ENCODE peak calls at places on chromosomes 5 and 9, in five cellular contexts. E is A549; C is effector memory CD4-positive, alpha-beta T cell; K is MM.1S; N is pancreas. I is an unnamed sample.

GRCh38 chr9:119216891-119217290 is 152.3 kb downstream of the BRINP1 start:
- DNase-seq in N (no peak), K (no peak), C (no peak), E (no peak), I (no peak)

GRCh38 chr9:92278117-92278516 is 15.4 kb downstream of the IARS1 start:
- DNase-seq in K (no peak), N (no peak), E (no peak), C (no peak), I (no peak)

GRCh38 chr5:140202078-140202477 is 27.1 kb downstream of the CYSTM1 start:
- DNase-seq in E (no peak), N (no peak), K (no peak), C (no peak), I (no peak)

GRCh38 chr5:102910240-102911226 is 155.4 kb downstream of the PAM start:
- DNase-seq in N (no peak), K (no peak), C (no peak), E (peak), I (no peak)

GRCh38 chr9:128555180-128555721 is 2.9 kb downstream of the SPTAN1 start:
- DNase-seq in K (no peak), E (peak), N (peak), C (no peak), I (no peak)

GRCh38 chr9:88583901-88584596 is 49.1 kb downstream of the NXNL2 start:
- DNase-seq in K (no peak), C (no peak), N (no peak), E (no peak), I (no peak)

GRCh38 chr5:169945831-169946261 is 34.4 kb downstream of the INSYN2B start:
- DNase-seq in K (no peak), N (no peak), E (no peak), C (no peak), I (no peak)

GRCh38 chr9:113219972-113220371 is 1.1 kb downstream of the FKBP15 start:
- DNase-seq in E (no peak), K (peak), N (no peak), C (no peak), I (peak)

GRCh38 chr5:126514159-126515141 is 80.6 kb downstream of the ALDH7A1 start:
- DNase-seq in C (no peak), E (no peak), N (no peak), K (no peak), I (no peak)

GRCh38 chr5:103120607-103121200 is 603 bp downstream of the PPIP5K2 start:
- DNase-seq in E (no peak), C (no peak), N (no peak), K (no peak), I (no peak)

GRCh38 chr9:18268381-18268780 is 205.6 kb upstream of the ADAMTSL1 start:
- DNase-seq in N (no peak), C (no peak), E (no peak), K (no peak), I (no peak)

GRCh38 chr5:39341934-39342333 is 22.4 kb downstream of the C9 start:
- DNase-seq in C (no peak), E (no peak), N (no peak), K (no peak), I (no peak)

GRCh38 chr5:158679221-158679641 is 420.5 kb downstream of the EBF1 start:
- DNase-seq in C (no peak), N (no peak), E (no peak), K (peak), I (no peak)

GRCh38 chr9:80995759-80996158 is 693.6 kb downstream of the TLE1 start:
- DNase-seq in E (no peak), N (no peak), K (no peak), C (no peak), I (no peak)

GRCh38 chr5:51518607-51519006 is 135.4 kb downstream of the ISL1 start:
- DNase-seq in N (no peak), C (no peak), E (no peak), K (no peak), I (no peak)

GRCh38 chr9:115117999-115118470 is at the start of gene TNC:
- DNase-seq in E (peak), C (no peak), N (no peak), K (no peak), I (no peak)
- H3K4me3 ChIP-seq in E (peak), C (no peak), N (no peak), K (no peak), I (no peak)

GRCh38 chr5:172187118-172188032 is 649 bp downstream of the STK10 start:
- DNase-seq in K (peak), E (peak), N (peak), C (peak), I (no peak)

GRCh38 chr5:172186114-172186695 is 1.8 kb downstream of the STK10 start:
- DNase-seq in C (no peak), N (no peak), E (no peak), K (peak), I (no peak)

GRCh38 chr5:172189693-172190296 is 1.8 kb upstream of the STK10 start:
- DNase-seq in K (no peak), N (no peak), C (no peak), E (no peak), I (no peak)

GRCh38 chr5:172188033-172188892 is at the start of gene STK10:
- DNase-seq in K (peak), N (peak), E (peak), C (peak), I (peak)

GRCh38 chr5:172188893-172189692 is 1.1 kb upstream of the STK10 start:
- DNase-seq in K (no peak), N (no peak), E (no peak), C (no peak), I (no peak)
- H3K4me3 ChIP-seq in K (peak), N (no peak), E (peak), C (peak), I (peak)

DNA sequence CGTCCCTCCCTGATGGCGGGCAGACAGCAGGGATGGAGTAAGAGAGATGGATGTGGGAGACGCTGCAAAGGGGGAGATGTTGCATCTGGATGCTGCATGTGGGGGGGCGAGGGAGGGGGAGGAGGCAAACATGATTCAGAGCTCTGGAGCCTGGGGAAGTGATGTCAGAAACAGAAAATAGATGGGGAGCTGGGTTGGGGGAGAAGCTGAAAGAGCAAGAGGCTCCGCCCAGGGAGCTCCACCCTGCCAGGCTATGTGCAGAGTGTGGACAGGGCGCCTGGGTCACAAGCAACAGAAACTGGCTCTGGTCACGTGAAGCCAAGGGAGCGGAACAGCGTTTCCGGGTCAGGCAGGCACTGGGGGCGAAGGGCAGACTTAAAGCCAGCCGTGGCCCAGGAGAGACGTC is 12.7 kb downstream of the UNC5A start:
- DNase-seq in C (no peak), E (no peak), K (no peak), N (no peak), I (no peak)
- H3K4me3 ChIP-seq in C (no peak), E (no peak), K (peak), N (no peak), I (no peak)

GRCh38 chr5:59766394-59766793 is 127.1 kb downstream of the PDE4D start:
- DNase-seq in K (no peak), N (no peak), C (no peak), E (no peak), I (no peak)

GRCh38 chr5:59765446-59765845 is 128.1 kb downstream of the PDE4D start:
- DNase-seq in K (no peak), E (no peak), C (no peak), N (no peak), I (no peak)

GRCh38 chr5:59760798-59761348 is 132.7 kb downstream of the PDE4D start:
- DNase-seq in K (no peak), E (no peak), N (no peak), C (no peak), I (no peak)

GRCh38 chr5:59764361-59764760 is 129.2 kb downstream of the PDE4D start:
- DNase-seq in N (no peak), E (no peak), C (no peak), K (no peak), I (no peak)

GRCh38 chr5:59763545-59763944 is 130.0 kb downstream of the PDE4D start:
- DNase-seq in N (no peak), K (no peak), C (no peak), E (no peak), I (no peak)
- H3K4me3 ChIP-seq in N (no peak), K (no peak), C (no peak), E (peak), I (no peak)

GRCh38 chr9:14180077-14180941 is 133.6 kb downstream of the NFIB start:
- DNase-seq in E (no peak), C (no peak), K (no peak), N (peak), I (no peak)
- H3K4me3 ChIP-seq in E (no peak), C (no peak), K (no peak), N (no peak), I (no peak)

GRCh38 chr5:54887663-54888062 is 97.7 kb downstream of the ESM1 start:
- DNase-seq in C (no peak), E (no peak), N (no peak), K (no peak), I (no peak)
- H3K4me3 ChIP-seq in C (no peak), E (no peak), N (no peak), K (no peak), I (no peak)